ENCODE peak calls at places on chromosome 5, in nine cellular contexts. U, T, R, I, F, Y, M, N and D are unnamed samples.

GRCh38 chr5:79878721-79879336 is 112.2 kb downstream of the MTX3 start:
- DNase-seq in R (peak; percentile 24), M (peak; percentile 13), T (no peak), I (no peak), Y (no peak), F (no peak), N (peak; percentile 89), U (no peak), D (no peak)

GRCh38 chr5:29758986-29759421 is 1434.5 kb upstream of the CDH6 start:
- DNase-seq in Y (no peak), I (no peak), U (no peak), F (no peak), M (peak; percentile 97), T (no peak), R (no peak), N (peak; percentile 71), D (no peak)

GRCh38 chr5:40381676-40382363 is 297.9 kb upstream of the PTGER4 start:
- DNase-seq in R (no peak), N (no peak), U (no peak), F (no peak), T (peak; percentile 27), Y (no peak), I (no peak), M (no peak), D (no peak)

GRCh38 chr5:78670870-78671269 is 22.3 kb upstream of the LHFPL2 start:
- DNase-seq in U (no peak), Y (no peak), I (no peak), F (no peak), M (no peak), T (no peak), R (no peak), N (no peak), D (no peak)

GRCh38 chr5:51395245-51395644 is 12.0 kb downstream of the ISL1 start:
- DNase-seq in F (no peak), R (no peak), I (no peak), U (no peak), M (no peak), N (peak; percentile 67), T (no peak), Y (no peak), D (no peak)

GRCh38 chr5:122772446-122772845 is 2.4 kb upstream of the SNX2 start:
- DNase-seq in M (peak; percentile 32), F (no peak), T (no peak), I (no peak), R (no peak), Y (no peak), N (no peak), U (no peak), D (no peak)

GRCh38 chr5:143788401-143788800 is 23.6 kb upstream of the HMHB1 start:
- DNase-seq in F (no peak), U (no peak), R (no peak), Y (no peak), N (no peak), M (no peak), I (no peak), T (no peak), D (no peak)

GRCh38 chr5:19739691-19740090 is 248.3 kb downstream of the CDH18 start:
- DNase-seq in I (no peak), N (no peak), R (peak; percentile 9), F (no peak), U (no peak), M (no peak), T (peak; percentile 3), Y (no peak), D (no peak)

GRCh38 chr5:124546643-124547042 is 199.8 kb downstream of the ZNF608 start:
- DNase-seq in I (no peak), M (no peak), U (no peak), R (peak; percentile 31), N (peak; percentile 79), T (peak; percentile 47), F (no peak), Y (no peak), D (no peak)

GRCh38 chr5:29949301-29949872 is 1244.1 kb upstream of the CDH6 start:
- DNase-seq in N (no peak), F (no peak), T (no peak), Y (no peak), U (no peak), I (no peak), R (no peak), M (no peak), D (no peak)

GRCh38 chr5:78696637-78697036 is 48.1 kb upstream of the LHFPL2 start:
- DNase-seq in F (no peak), R (no peak), M (no peak), U (no peak), Y (no peak), I (no peak), N (no peak), T (no peak), D (no peak)

GRCh38 chr5:108727154-108727638 is 20.5 kb upstream of the FER start:
- DNase-seq in N (no peak), T (peak; percentile 69), R (peak; percentile 42), I (peak; percentile 59), Y (peak; percentile 19), F (no peak), M (no peak), U (no peak), D (no peak)

DNA sequence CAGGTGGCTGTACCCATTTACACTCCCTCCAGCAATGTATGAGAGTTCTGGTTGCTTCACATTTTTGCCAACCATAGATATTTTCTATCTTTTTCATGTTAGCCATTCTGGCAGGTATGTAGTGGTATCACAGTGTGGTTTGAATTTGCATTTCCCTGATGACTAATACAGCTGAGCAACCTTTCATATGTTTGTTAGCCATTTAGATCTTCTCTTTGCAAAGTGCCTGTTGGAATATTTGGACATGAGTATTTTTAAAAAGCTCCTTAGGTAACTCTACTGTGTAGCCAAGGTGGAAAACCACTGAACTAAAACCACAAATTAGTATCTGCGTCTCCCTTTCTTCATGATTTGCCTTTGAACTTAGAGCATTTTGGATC is 31.9 kb downstream of the IRF1 start:
- DNase-seq in I (no peak), T (peak; percentile 50), N (no peak), F (no peak), Y (no peak), U (no peak), R (no peak), M (no peak), D (no peak)
- H3K4me3 ChIP-seq in I (no peak overlapping the region), T (no peak overlapping the region), N (no peak overlapping the region), F (no peak overlapping the region), Y (no peak overlapping the region), U (no peak overlapping the region), R (no peak overlapping the region), M (no peak overlapping the region), D (no peak overlapping the region)

GRCh38 chr5:1103505-1104326 is 8.1 kb downstream of the SLC12A7 start:
- DNase-seq in M (peak; percentile 47), T (peak; percentile 32), Y (peak; percentile 62), I (peak; percentile 84), U (peak; percentile 76), R (peak; percentile 90), N (no peak), F (peak; percentile 84), D (peak; percentile 86)

GRCh38 chr5:1100652-1101574 is 10.9 kb downstream of the SLC12A7 start:
- DNase-seq in I (no peak), Y (no peak), R (peak; percentile 56), T (no peak), N (peak; percentile 63), F (no peak), M (no peak), U (no peak), D (no peak)

GRCh38 chr5:1099931-1100651 is 11.8 kb downstream of the SLC12A7 start:
- DNase-seq in U (no peak), Y (no peak), N (peak; percentile 72), T (no peak), M (no peak), R (no peak), I (no peak), F (no peak), D (no peak)

GRCh38 chr5:1103093-1103492 is 8.8 kb downstream of the SLC12A7 start:
- DNase-seq in F (no peak), Y (no peak), N (no peak), I (no peak), M (no peak), U (no peak), R (peak; percentile 41), T (no peak), D (no peak)

GRCh38 chr5:1101991-1102713 is 9.7 kb downstream of the SLC12A7 start:
- DNase-seq in I (no peak), R (peak; percentile 88), N (peak; percentile 78), Y (no peak), M (no peak), F (no peak), T (no peak), U (peak; percentile 55), D (peak; percentile 88)
- H3K4me1 ChIP-seq in I (no peaks in the 10 kb centered on the region), R (peaks cover 36% of the 10 kb centered on the region), N (peaks cover 33% of the 10 kb centered on the region), Y (peaks cover 15% of the 10 kb centered on the region), M (peaks cover 55% of the 10 kb centered on the region), F (peaks cover 63% of the 10 kb centered on the region), T (peaks cover 13% of the 10 kb centered on the region), U (peaks cover 24% of the 10 kb centered on the region), D (peaks cover 58% of the 10 kb centered on the region)

GRCh38 chr5:96023518-96023917 is 61.9 kb upstream of the ELL2 start:
- DNase-seq in I (no peak), N (no peak), R (no peak), F (no peak), T (peak; percentile 65), M (no peak), Y (no peak), U (no peak), D (no peak)

GRCh38 chr5:96024683-96025475 is 63.2 kb upstream of the ELL2 start:
- DNase-seq in N (no peak), U (no peak), M (no peak), T (no peak), F (no peak), R (no peak), I (no peak), Y (no peak), D (no peak)

GRCh38 chr5:96031180-96031579 is 69.5 kb upstream of the ELL2 start:
- DNase-seq in M (no peak), I (no peak), F (no peak), U (no peak), T (no peak), R (no peak), Y (no peak), N (no peak), D (no peak)

GRCh38 chr5:96022971-96023370 is 61.3 kb upstream of the ELL2 start:
- DNase-seq in F (no peak), R (no peak), M (no peak), N (no peak), Y (no peak), T (no peak), I (no peak), U (no peak), D (no peak)

GRCh38 chr5:96026334-96027065 is 64.8 kb upstream of the ELL2 start:
- DNase-seq in T (peak; percentile 87), U (no peak), I (no peak), Y (no peak), M (no peak), R (no peak), F (no peak), N (no peak), D (no peak)
- H3K27ac ChIP-seq in T (no peak overlapping the region), U (no peak overlapping the region), I (no peak overlapping the region), Y (no peak overlapping the region), M (no peak overlapping the region), R (no peak overlapping the region), F (no peak overlapping the region), N (no peak overlapping the region), D (no peak overlapping the region)

DNA sequence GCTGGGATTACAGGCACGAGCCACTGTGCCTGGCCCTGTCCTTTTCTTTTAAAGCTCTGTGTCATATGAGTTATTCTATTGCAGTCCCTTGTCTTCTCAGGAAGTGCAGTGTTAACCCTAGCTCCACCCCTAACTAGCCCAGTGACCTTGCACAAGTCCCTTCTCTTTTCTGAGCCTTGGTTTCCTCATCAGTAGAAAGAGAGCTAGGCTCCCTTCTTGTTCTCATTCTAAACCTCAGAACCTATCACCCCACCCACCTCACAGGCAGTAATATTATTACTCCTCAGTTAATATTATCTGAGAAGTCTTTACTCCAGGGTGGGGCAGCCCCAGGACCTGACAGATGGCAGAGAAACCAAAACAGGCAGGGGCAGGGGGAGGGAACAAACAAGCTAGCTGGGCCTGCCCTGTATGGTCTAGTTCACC is 7.2 kb downstream of the CYFIP2 start:
- DNase-seq in T (no peak), I (no peak), R (no peak), N (no peak), U (no peak), F (no peak), Y (no peak), M (no peak), D (no peak)
- H3K4me3 ChIP-seq in T (no peak overlapping the region), I (no peak overlapping the region), R (no peak overlapping the region), N (no peak overlapping the region), U (no peak overlapping the region), F (no peak overlapping the region), Y (no peak overlapping the region), M (no peak overlapping the region), D (no peak overlapping the region)